ENCODE peak calls at places on chromosomes 1 and 21, in eight cellular contexts. V, E, S, A, N, Y, D and X are unnamed samples.

GRCh38 chr1:85689788-85690404 is 18.3 kb downstream of the ZNHIT6 start:
- DNase-seq in N (no peak), D (no peak), Y (no peak), A (no peak), E (no peak), S (no peak), V (no peak), X (no peak)

GRCh38 chr1:212600071-212600915 is 8.3 kb upstream of the ATF3 start:
- DNase-seq in S (no peak), Y (no peak), D (no peak), E (no peak), N (no peak), V (no peak), A (no peak), X (no peak)

GRCh38 chr1:62437273-62437945 is 560 bp downstream of the USP1 start:
- DNase-seq in E (peak), N (no peak), A (peak), V (peak), Y (no peak), S (peak), D (no peak), X (no peak)

GRCh38 chr1:85846706-85847105 is 138.5 kb upstream of the ZNHIT6 start:
- DNase-seq in Y (no peak), D (no peak), N (no peak), A (no peak), V (no peak), E (no peak), S (no peak), X (no peak)

GRCh38 chr1:200376521-200376920 is 33.3 kb downstream of the ZNF281 start:
- DNase-seq in N (no peak), V (no peak), E (no peak), Y (no peak), S (no peak), A (no peak), D (no peak), X (no peak)

GRCh38 chr1:167276969-167277368 is 56.3 kb downstream of the POU2F1 start:
- DNase-seq in A (no peak), S (no peak), Y (no peak), V (no peak), E (no peak), N (no peak), D (no peak), X (no peak)

GRCh38 chr1:42035205-42035829 is 116.6 kb upstream of the HIVEP3 start:
- DNase-seq in A (peak), D (peak), E (peak), S (peak), Y (no peak), V (peak), N (peak), X (no peak)

GRCh38 chr1:245398180-245398579 is 243.4 kb downstream of the KIF26B start:
- DNase-seq in N (no peak), E (no peak), A (no peak), Y (no peak), D (no peak), S (no peak), V (no peak), X (no peak)

GRCh38 chr1:241412646-241413045 is 55.6 kb upstream of the RGS7 start:
- DNase-seq in Y (no peak), A (no peak), N (no peak), D (no peak), V (no peak), S (no peak), E (no peak), X (no peak)

GRCh38 chr21:46218906-46219590 is 9.5 kb downstream of the LSS start:
- DNase-seq in N (no peak), D (peak), V (no peak), A (no peak), S (no peak), Y (no peak), E (no peak), X (no peak)

GRCh38 chr1:111699268-111699667 is 39.9 kb downstream of the INKA2 start:
- DNase-seq in D (no peak), V (no peak), E (no peak), S (no peak), Y (no peak), A (no peak), N (no peak), X (no peak)

GRCh38 chr1:20212685-20213331 is 26.5 kb upstream of the PLA2G2C start:
- DNase-seq in S (peak), N (peak), Y (peak), D (peak), E (peak), A (peak), V (peak), X (peak)

GRCh38 chr1:246450485-246451251 is 56.4 kb downstream of the SMYD3 start:
- DNase-seq in Y (no peak), D (no peak), S (peak), A (no peak), E (no peak), V (no peak), N (no peak), X (no peak)

GRCh38 chr1:966603-967295 is 467 bp downstream of the PLEKHN1 start:
- DNase-seq in V (peak), Y (peak), D (no peak), S (peak), N (peak), E (peak), A (peak), X (peak)

GRCh38 chr1:111290640-111291039 is at the start of gene CHIA:
- DNase-seq in E (no peak), S (no peak), A (no peak), N (no peak), D (no peak), Y (no peak), V (no peak), X (no peak)

GRCh38 chr1:31703431-31704260 is at the start of gene COL16A1:
- DNase-seq in N (peak), Y (peak), V (no peak), S (peak), A (no peak), D (peak), E (no peak), X (no peak)

GRCh38 chr1:203219934-203220333 is 9.5 kb downstream of the CHIT1 start:
- DNase-seq in A (no peak), N (peak), S (no peak), V (no peak), E (no peak), D (peak), Y (no peak), X (no peak)

GRCh38 chr1:51629918-51630317 is 13.0 kb downstream of the OSBPL9 start:
- DNase-seq in S (no peak), Y (no peak), E (no peak), A (no peak), D (no peak), N (no peak), V (no peak), X (no peak)

GRCh38 chr1:211639500-211640361 is 35.7 kb downstream of the NEK2 start:
- DNase-seq in N (no peak), V (no peak), D (no peak), S (no peak), E (no peak), A (no peak), Y (no peak), X (no peak)

GRCh38 chr1:171292799-171293198 is 21.2 kb upstream of the FMO4 start:
- DNase-seq in A (no peak), E (no peak), D (no peak), S (no peak), V (no peak), Y (no peak), N (no peak), X (no peak)

GRCh38 chr1:167092653-167093052 is 1.2 kb upstream of the STYXL2 start:
- DNase-seq in V (no peak), A (no peak), S (no peak), N (no peak), D (no peak), E (no peak), Y (no peak), X (no peak)

GRCh38 chr1:191174298-191174697 is 696.6 kb upstream of the BRINP3 start:
- DNase-seq in V (no peak), Y (no peak), N (no peak), S (no peak), D (no peak), A (no peak), E (no peak), X (no peak)

GRCh38 chr1:187009320-187009719 is 180.6 kb downstream of the PLA2G4A start:
- DNase-seq in A (no peak), Y (no peak), S (no peak), N (no peak), V (no peak), E (no peak), D (no peak), X (no peak)

GRCh38 chr1:157089789-157090188 is 9.8 kb downstream of the ETV3L start:
- DNase-seq in S (no peak), A (no peak), Y (no peak), D (no peak), V (no peak), N (no peak), E (no peak), X (no peak)

GRCh38 chr1:242120432-242120831 is 121.5 kb upstream of the MAP1LC3C start:
- DNase-seq in D (no peak), S (no peak), A (no peak), N (no peak), V (no peak), Y (no peak), E (no peak), X (no peak)